ENCODE peak calls at places on chromosomes 2 and 18, in five cellular contexts. K is foreskin fibroblast, V is type B pancreatic cell, Z is MM.1S, U is retinal pigment epithelial cell. M is an unnamed sample.

GRCh38 chr2:38723173-38723572 is 28.0 kb downstream of the SRSF7 start:
- DNase-seq in K (no peak), V (no peak), Z (peak; percentile 87), U (no peak), M (no peak)

GRCh38 chr18:75214766-75215515 is 4.3 kb downstream of the TSHZ1 start:
- DNase-seq in K (no peak), V (no peak), Z (no peak), U (no peak), M (no peak)

GRCh38 chr2:160085662-160086061 is 23.2 kb upstream of the PLA2R1 start:
- DNase-seq in K (no peak), V (no peak), Z (peak; percentile 21), U (no peak), M (no peak)

GRCh38 chr18:36798738-36799473 is 29.9 kb downstream of the TPGS2 start:
- DNase-seq in K (peak; percentile 21), V (no peak), Z (no peak), U (no peak), M (no peak)

GRCh38 chr18:35542356-35542755 is 39.2 kb upstream of the GALNT1 start:
- DNase-seq in K (no peak), V (no peak), Z (no peak), U (no peak), M (no peak)

GRCh38 chr2:50529600-50530218 is 502.2 kb downstream of the NRXN1 start:
- DNase-seq in K (peak; percentile 66), V (no peak), Z (peak; percentile 63), U (peak; percentile 26), M (no peak)

GRCh38 chr2:74399785-74400184 is 19.7 kb upstream of the DCTN1 start:
- DNase-seq in K (peak; percentile 67), V (no peak), Z (peak; percentile 51), U (no peak), M (no peak)

GRCh38 chr2:231535961-231536360 is 5.7 kb upstream of the NMUR1 start:
- DNase-seq in K (no peak), V (no peak), Z (no peak), U (no peak), M (no peak)

GRCh38 chr2:73128841-73129535 is 16.2 kb upstream of the RAB11FIP5 start:
- DNase-seq in K (no peak), V (no peak), Z (no peak), U (no peak), M (no peak)

GRCh38 chr18:8559612-8560011 is 49.6 kb upstream of the RAB12 start:
- DNase-seq in K (no peak), V (no peak), Z (no peak), U (no peak), M (no peak)

GRCh38 chr2:36355157-36355889 is at the start of gene CRIM1:
- DNase-seq in K (peak; percentile 98), V (peak; percentile 90), Z (peak; percentile 69), U (peak; percentile 75), M (peak; percentile 83)

GRCh38 chr2:85811173-85811849 is 57.5 kb downstream of the ATOH8 start:
- DNase-seq in K (peak; percentile 67), V (peak; percentile 58), Z (no peak), U (no peak), M (no peak)

GRCh38 chr2:238439093-238439849 is 12.5 kb downstream of the ASB1 start:
- DNase-seq in K (peak; percentile 89), V (no peak), Z (no peak), U (no peak), M (no peak)

GRCh38 chr2:241150660-241151530 is 628 bp downstream of the PPP1R7 start:
- DNase-seq in K (peak; percentile 50), V (no peak), Z (peak; percentile 7), U (no peak), M (no peak)

GRCh38 chr2:221156335-221156734 is 415.8 kb downstream of the EPHA4 start:
- DNase-seq in K (no peak), V (no peak), Z (no peak), U (no peak), M (no peak)

GRCh38 chr2:163119964-163120363 is 281.4 kb upstream of the KCNH7 start:
- DNase-seq in K (no peak), V (no peak), Z (no peak), U (no peak), M (no peak)

GRCh38 chr18:75491361-75491760 is 63.9 kb upstream of the SMIM21 start:
- DNase-seq in K (no peak), V (no peak), Z (no peak), U (no peak), M (no peak)

GRCh38 chr2:169077674-169078240 is 8.4 kb downstream of the DHRS9 start:
- DNase-seq in K (no peak), V (no peak), Z (no peak), U (no peak), M (no peak)

GRCh38 chr2:23127465-23127864 is 257.5 kb upstream of the KLHL29 start:
- DNase-seq in K (no peak), V (no peak), Z (no peak), U (no peak), M (no peak)

GRCh38 chr18:47928466-47928865 is 2.0 kb downstream of the SMAD2 start:
- DNase-seq in K (no peak), V (no peak), Z (no peak), U (no peak), M (no peak)

GRCh38 chr2:227817940-227818568 is 4.4 kb downstream of the CCL20 start:
- DNase-seq in K (peak; percentile 100), V (no peak), Z (no peak), U (peak; percentile 100), M (no peak)

GRCh38 chr2:60530660-60531276 is 22.7 kb downstream of the BCL11A start:
- DNase-seq in K (no peak), V (no peak), Z (no peak), U (no peak), M (peak; percentile 75)

GRCh38 chr2:122009546-122009945 is 254.1 kb downstream of the TSN start:
- DNase-seq in K (no peak), V (no peak), Z (no peak), U (no peak), M (no peak)

GRCh38 chr2:196372811-196373664 is 201.7 kb upstream of the STK17B start:
- DNase-seq in K (no peak), V (no peak), Z (no peak), U (peak; percentile 35), M (no peak)

GRCh38 chr2:232883116-232883721 is 13.2 kb downstream of the SNORC start:
- DNase-seq in K (no peak), V (no peak), Z (no peak), U (no peak), M (no peak)

GRCh38 chr18:489244-490023 is 11.1 kb downstream of the COLEC12 start:
- DNase-seq in K (peak; percentile 87), V (no peak), Z (no peak), U (no peak), M (no peak)

GRCh38 chr2:7915302-7916200 is 766.3 kb upstream of the ID2 start:
- DNase-seq in K (peak; percentile 70), V (no peak), Z (no peak), U (no peak), M (no peak)

GRCh38 chr2:203279288-203279687 is 40.5 kb downstream of the CYP20A1 start:
- DNase-seq in K (no peak), V (no peak), Z (no peak), U (no peak), M (no peak)

GRCh38 chr2:196758474-196759377 is 40.8 kb downstream of the GTF3C3 start:
- DNase-seq in K (peak; percentile 56), V (no peak), Z (peak; percentile 18), U (no peak), M (no peak)

GRCh38 chr2:68404164-68404563 is 39.1 kb downstream of the PLEK start:
- DNase-seq in K (no peak), V (no peak), Z (no peak), U (no peak), M (no peak)

GRCh38 chr18:38579764-38580163 is 1014.2 kb upstream of the CELF4 start:
- DNase-seq in K (no peak), V (no peak), Z (no peak), U (no peak), M (no peak)

GRCh38 chr18:77114564-77115391 is 17.8 kb downstream of the MBP start:
- DNase-seq in K (peak; percentile 92), V (no peak), Z (no peak), U (no peak), M (no peak)

GRCh38 chr2:216308532-216308931 is 63.8 kb downstream of the MARCHF4 start:
- DNase-seq in K (peak; percentile 27), V (no peak), Z (no peak), U (no peak), M (no peak)

GRCh38 chr2:52916976-52917375 is 850.6 kb upstream of the CHAC2 start:
- DNase-seq in K (no peak), V (no peak), Z (no peak), U (no peak), M (no peak)

GRCh38 chr2:61811821-61812220 is 42.0 kb downstream of the FAM161A start:
- DNase-seq in K (no peak), V (no peak), Z (no peak), U (no peak), M (no peak)

GRCh38 chr2:182047544-182047943 is 61.9 kb downstream of the PPP1R1C start:
- DNase-seq in K (peak; percentile 10), V (no peak), Z (no peak), U (no peak), M (no peak)

GRCh38 chr2:15939556-15939853 is 845 bp upstream of the MYCN start:
- DNase-seq in K (no peak), V (peak; percentile 87), Z (no peak), U (no peak), M (peak; percentile 86)
- TF ChIP-seq CTCF in K (no peak), V (no peak), Z (peak; percentile 76), U (no peak), M (peak; percentile 64)

DNA sequence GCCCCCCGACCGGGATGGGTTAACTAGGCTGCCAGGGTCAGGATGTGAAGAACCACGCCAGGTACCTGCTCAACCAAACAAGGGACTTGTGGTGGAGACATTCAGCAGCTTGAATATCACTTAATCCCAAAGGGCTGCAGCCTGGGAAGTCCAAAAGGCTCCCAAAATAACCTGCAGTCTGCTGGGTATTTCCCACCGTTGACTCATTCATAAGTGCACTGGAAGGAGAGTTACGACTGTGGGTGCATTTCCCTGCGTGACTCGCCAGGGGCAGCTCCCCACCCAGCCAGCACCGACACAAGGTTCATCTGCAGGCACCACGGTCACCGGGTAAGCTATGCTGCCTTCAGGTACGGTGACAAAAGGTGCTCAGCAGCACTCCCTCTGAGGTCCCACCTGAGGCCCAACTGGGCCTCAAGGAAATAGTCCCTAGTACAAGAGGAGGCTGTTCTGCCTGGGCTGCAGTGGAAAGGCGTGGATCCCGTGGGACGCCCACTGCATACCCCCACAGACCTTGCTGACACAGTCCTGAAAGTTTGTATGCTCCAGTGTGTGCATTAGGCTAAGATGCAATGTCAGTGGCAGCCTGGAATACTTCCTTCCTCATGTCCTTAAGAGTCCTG is 86.5 kb downstream of the UXS1 start:
- DNase-seq in K (peak; percentile 35), V (no peak), Z (no peak), U (no peak), M (no peak)
- TF ChIP-seq CTCF in K (no peak), V (no peak), Z (no peak), U (no peak), M (no peak)

GRCh38 chr2:177717831-177718618 is 325.5 kb downstream of the AGPS start:
- DNase-seq in K (no peak), V (no peak), Z (peak; percentile 37), U (no peak), M (no peak)
- TF ChIP-seq CTCF in K (no peak), V (peak; percentile 30), Z (peak; percentile 47), U (peak; percentile 26), M (no peak)

GRCh38 chr2:18001671-18002070 is 123.2 kb downstream of the KCNS3 start:
- DNase-seq in K (no peak), V (no peak), Z (no peak), U (no peak), M (no peak)
- TF ChIP-seq CTCF in K (no peak), V (peak; percentile 28), Z (peak; percentile 20), U (peak; percentile 15), M (peak; percentile 18)

GRCh38 chr18:59446012-59446411 is 86.9 kb upstream of the LMAN1 start:
- DNase-seq in K (peak; percentile 64), V (no peak), Z (no peak), U (peak; percentile 11), M (no peak)
- TF ChIP-seq CTCF in K (no peak), V (no peak), Z (no peak), U (peak; percentile 27), M (no peak)